ENCODE peak calls at places on chromosomes 16 and 17, in seven cellular contexts. Z, E, F, U, H, Q and N are unnamed samples.
A peak's percentile ranks its signal among the peaks of the same experiment; 100 is the strongest.

GRCh38 chr17:49515196-49515770 is 20.2 kb downstream of the NGFR start:
- DNase-seq in Z (peak; percentile 67), E (peak; percentile 38), F (peak; percentile 82), U (peak; percentile 97), H (peak; percentile 83), Q (no peak), N (no peak)

GRCh38 chr16:47374629-47375028 is 86.2 kb downstream of the ITFG1 start:
- DNase-seq in Z (no peak), E (no peak), F (no peak), U (no peak), H (no peak), Q (no peak), N (no peak)

GRCh38 chr17:59431606-59432005 is 100.2 kb downstream of the YPEL2 start:
- DNase-seq in Z (no peak), E (no peak), F (no peak), U (no peak), H (no peak), Q (no peak), N (no peak)

GRCh38 chr16:75260856-75261589 is 9.6 kb upstream of the BCAR1 start:
- DNase-seq in Z (no peak), E (no peak), F (no peak), U (peak; percentile 10), H (no peak), Q (no peak), N (no peak)

GRCh38 chr16:70254095-70254964 is 2.6 kb upstream of the EXOSC6 start:
- DNase-seq in Z (no peak), E (no peak), F (no peak), U (no peak), H (peak; percentile 13), Q (no peak), N (no peak)

GRCh38 chr16:64398795-64399194 is 723.1 kb downstream of the CDH11 start:
- DNase-seq in Z (no peak), E (no peak), F (no peak), U (no peak), H (no peak), Q (no peak), N (no peak)

GRCh38 chr16:2856061-2856670 is 1.8 kb downstream of the PRSS22 start:
- DNase-seq in Z (no peak), E (no peak), F (no peak), U (peak; percentile 81), H (peak; percentile 68), Q (peak; percentile 19), N (no peak)

GRCh38 chr16:59487067-59487466 is 753.0 kb upstream of the GOT2 start:
- DNase-seq in Z (no peak), E (no peak), F (no peak), U (no peak), H (no peak), Q (no peak), N (no peak)

GRCh38 chr16:23469814-23470213 is 16.8 kb upstream of the COG7 start:
- DNase-seq in Z (no peak), E (no peak), F (no peak), U (no peak), H (no peak), Q (no peak), N (no peak)

GRCh38 chr16:53041196-53041977 is 11.3 kb downstream of the CHD9NB start:
- DNase-seq in Z (no peak), E (no peak), F (no peak), U (no peak), H (peak; percentile 59), Q (no peak), N (no peak)

GRCh38 chr16:8931864-8932263 is 31.8 kb downstream of the USP7 start:
- DNase-seq in Z (no peak), E (peak; percentile 31), F (no peak), U (no peak), H (peak; percentile 88), Q (peak; percentile 52), N (peak; percentile 26)

GRCh38 chr16:71709231-71709781 is 15.2 kb downstream of the PHLPP2 start:
- DNase-seq in Z (no peak), E (no peak), F (no peak), U (no peak), H (no peak), Q (no peak), N (no peak)

GRCh38 chr16:56451753-56452689 is 667 bp downstream of the OGFOD1 start:
- DNase-seq in Z (no peak), E (no peak), F (no peak), U (peak; percentile 44), H (peak; percentile 66), Q (peak; percentile 28), N (no peak)

GRCh38 chr16:2799852-2800226 is 1.6 kb downstream of the PRSS41 start:
- DNase-seq in Z (no peak), E (no peak), F (peak; percentile 65), U (no peak), H (no peak), Q (no peak), N (no peak)

GRCh38 chr17:327296-327695 is 25.3 kb downstream of the RPH3AL start:
- DNase-seq in Z (no peak), E (no peak), F (no peak), U (no peak), H (no peak), Q (no peak), N (no peak)

GRCh38 chr17:50064253-50064991 is 8.5 kb downstream of the ITGA3 start:
- DNase-seq in Z (no peak), E (no peak), F (peak; percentile 74), U (peak; percentile 64), H (peak; percentile 50), Q (no peak), N (no peak)

GRCh38 chr16:54397838-54398237 is 111.3 kb upstream of the IRX3 start:
- DNase-seq in Z (no peak), E (no peak), F (no peak), U (no peak), H (no peak), Q (no peak), N (no peak)

GRCh38 chr16:10069374-10069773 is 112.9 kb downstream of the GRIN2A start:
- DNase-seq in Z (no peak), E (no peak), F (no peak), U (no peak), H (no peak), Q (no peak), N (no peak)

DNA sequence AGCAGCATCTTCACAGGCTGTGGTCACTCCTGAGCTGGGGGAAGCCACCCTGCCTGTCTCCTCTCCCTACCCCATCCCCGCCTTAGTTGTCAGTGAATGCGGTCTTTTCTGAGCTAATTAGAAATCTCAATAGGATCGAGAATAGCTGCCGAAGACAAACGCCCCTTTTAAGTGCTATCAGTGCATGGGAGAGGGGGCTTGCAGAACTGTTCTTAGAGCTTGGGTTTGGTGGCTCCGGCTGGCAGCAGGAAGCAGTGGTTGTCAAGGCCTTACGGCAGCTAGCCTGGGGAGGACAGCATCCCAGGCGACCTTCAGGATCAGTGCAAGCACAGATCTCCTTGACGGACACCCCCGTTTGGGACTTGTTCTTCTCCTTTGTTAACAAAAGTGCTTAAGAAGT is 195.1 kb downstream of the CCDC182 start:
- DNase-seq in Z (no peak), E (no peak), F (no peak), U (no peak), H (no peak), Q (peak; percentile 66), N (no peak)
- H3K4me3 ChIP-seq in Z (no peak overlapping the region), E (no peak overlapping the region), F (no peak overlapping the region), U (no peak overlapping the region), H (no peak overlapping the region), Q (peak overlapping the region; percentile 84), N (no peak overlapping the region)

DNA sequence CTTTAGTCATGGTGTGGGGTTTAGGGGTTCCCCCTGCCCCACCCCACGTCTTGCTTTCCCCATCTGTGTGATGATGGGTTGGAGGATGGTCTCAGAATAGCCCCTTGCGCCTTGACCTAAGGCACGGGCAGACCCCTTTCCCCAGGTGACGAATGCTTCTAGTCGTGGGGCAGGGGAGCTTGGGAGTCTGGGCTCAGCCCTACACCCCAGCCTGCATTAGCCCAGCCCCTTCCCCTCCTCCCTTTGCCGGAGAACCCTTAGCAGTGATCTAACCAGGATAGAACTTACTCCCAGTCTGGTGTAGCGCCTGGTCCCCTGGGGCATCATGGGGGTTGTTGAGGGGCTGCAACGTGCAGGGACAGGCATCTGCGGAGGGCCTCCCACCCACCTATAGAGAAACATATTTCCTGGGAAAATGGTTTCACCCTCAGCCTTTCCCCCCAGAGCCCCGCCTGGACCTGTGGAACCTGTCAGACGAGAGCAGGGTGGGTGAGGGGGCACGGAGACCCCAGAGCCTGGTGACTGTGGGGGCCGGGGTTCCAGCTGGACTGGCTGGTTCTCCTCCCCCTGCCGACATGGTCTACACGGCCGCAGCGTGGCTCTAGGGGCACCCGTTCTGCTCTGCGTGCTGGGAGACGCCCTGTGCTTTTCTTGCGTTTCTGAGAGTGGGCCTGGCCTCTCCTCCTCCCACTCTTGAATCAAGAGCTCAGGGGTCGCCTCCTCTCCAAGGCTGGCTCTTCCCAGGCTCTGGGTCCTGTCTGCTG is 4.7 kb downstream of the SMTNL2 start:
- DNase-seq in Z (no peak), E (no peak), F (no peak), U (no peak), H (no peak), Q (no peak), N (no peak)
- H3K4me3 ChIP-seq in Z (no peak overlapping the region), E (no peak overlapping the region), F (no peak overlapping the region), U (no peak overlapping the region), H (no peak overlapping the region), Q (no peak overlapping the region), N (no peak overlapping the region)

DNA sequence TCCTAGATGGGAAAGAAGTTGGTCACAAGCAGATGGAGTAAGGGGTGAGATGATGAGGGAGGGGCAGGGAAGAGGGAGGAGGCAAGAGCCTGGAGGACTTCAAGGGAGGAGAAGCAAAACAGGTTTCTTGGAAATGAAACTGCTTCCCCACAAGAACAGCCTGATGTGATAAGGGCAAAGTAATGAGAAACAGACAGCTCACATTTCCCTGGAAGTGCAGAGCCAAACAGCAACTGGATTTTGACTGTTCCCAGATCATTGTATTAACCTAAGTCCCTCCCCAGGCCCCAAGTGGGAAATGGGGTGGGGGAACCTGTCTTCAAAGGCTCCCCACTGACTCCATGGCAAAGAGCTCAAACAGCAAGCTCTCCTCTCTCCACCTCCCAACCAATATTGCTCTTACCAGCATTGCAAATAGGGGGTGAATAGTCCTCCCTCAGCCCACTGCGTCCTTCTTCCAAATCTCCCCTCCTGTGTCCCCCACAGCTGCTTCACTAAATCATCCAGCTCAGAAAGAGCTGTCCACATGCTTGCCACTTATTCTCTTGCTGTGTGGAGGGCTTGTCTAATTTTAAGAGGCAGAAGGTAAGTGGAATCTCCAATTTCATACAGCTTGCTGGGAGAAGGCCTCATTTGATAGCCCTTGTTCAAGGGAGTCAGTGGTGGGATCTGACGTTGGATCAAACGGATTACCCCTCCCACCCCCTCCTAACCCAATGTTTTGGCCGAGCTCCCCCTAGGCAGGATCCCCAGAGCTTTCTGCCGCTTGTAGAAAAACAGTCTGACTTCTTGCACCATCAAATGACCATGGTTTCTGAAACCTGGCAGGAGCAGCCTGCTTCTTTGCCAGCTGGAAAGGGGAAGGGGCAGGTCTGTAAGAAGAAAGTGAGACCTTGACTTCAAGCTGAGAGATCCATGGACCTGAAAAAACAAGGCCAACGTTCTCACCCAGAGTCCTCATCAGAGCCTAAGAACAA is 56.3 kb upstream of the SMIM36 start:
- DNase-seq in Z (no peak), E (no peak), F (no peak), U (peak; percentile 69), H (no peak), Q (no peak), N (no peak)
- H3K4me3 ChIP-seq in Z (no peak overlapping the region), E (no peak overlapping the region), F (no peak overlapping the region), U (no peak overlapping the region), H (no peak overlapping the region), Q (no peak overlapping the region), N (no peak overlapping the region)

GRCh38 chr16:84650062-84650991 is 2.0 kb downstream of the KLHL36 start:
- DNase-seq in Z (no peak), E (no peak), F (no peak), U (no peak), H (no peak), Q (no peak), N (no peak)
- H3K4me3 ChIP-seq in Z (no peak overlapping the region), E (no peak overlapping the region), F (no peak overlapping the region), U (peak overlapping the region; percentile 31), H (no peak overlapping the region), Q (no peak overlapping the region), N (no peak overlapping the region)